ENCODE peak calls at places on chromosome 4, in ten cellular contexts. P, U, Z, I, C, X, R, M, J and A are unnamed samples.

GRCh38 chr4:15562114-15562513 is 92.4 kb downstream of the CC2D2A start:
- DNase-seq in R (no peak), M (no peak), Z (no peak), J (no peak), I (no peak), U (peak; percentile 37), X (no peak), P (no peak), C (no peak), A (no peak)

GRCh38 chr4:3293410-3294391 is 880 bp downstream of the RGS12 start:
- DNase-seq in I (peak; percentile 82), M (no peak), Z (no peak), C (no peak), R (no peak), P (no peak), J (peak; percentile 14), X (peak; percentile 23), U (no peak), A (no peak)

GRCh38 chr4:42078184-42078801 is 74.2 kb downstream of the BEND4 start:
- DNase-seq in R (no peak), J (no peak), U (no peak), I (no peak), Z (peak; percentile 32), X (no peak), M (peak; percentile 20), P (no peak), C (no peak), A (no peak)

GRCh38 chr4:100483796-100484195 is 34.0 kb downstream of the EMCN start:
- DNase-seq in U (no peak), M (no peak), J (no peak), Z (no peak), X (no peak), I (no peak), R (no peak), P (no peak), C (no peak), A (no peak)

GRCh38 chr4:30912098-30912719 is 192.0 kb downstream of the PCDH7 start:
- DNase-seq in X (no peak), M (no peak), R (no peak), U (peak; percentile 46), C (no peak), J (peak; percentile 45), Z (no peak), P (no peak), I (no peak), A (no peak)

GRCh38 chr4:41129128-41129754 is 85.1 kb downstream of the APBB2 start:
- DNase-seq in I (no peak), X (no peak), C (no peak), U (no peak), M (no peak), P (no peak), J (no peak), R (no peak), Z (no peak), A (no peak)

GRCh38 chr4:147526272-147526654 is 45.4 kb downstream of the EDNRA start:
- DNase-seq in R (no peak), J (no peak), P (peak; percentile 33), M (no peak), I (no peak), Z (no peak), U (no peak), C (no peak), X (peak; percentile 61), A (no peak)

GRCh38 chr4:25925486-25926201 is 11.6 kb downstream of the SMIM20 start:
- DNase-seq in C (no peak), J (peak; percentile 55), R (peak; percentile 35), I (no peak), Z (peak; percentile 49), U (peak; percentile 45), P (peak; percentile 65), X (peak; percentile 67), M (no peak), A (no peak)

GRCh38 chr4:183118585-183118984 is 19.5 kb downstream of the WWC2 start:
- DNase-seq in M (no peak), J (peak; percentile 68), R (no peak), I (no peak), Z (no peak), X (peak; percentile 90), P (peak; percentile 70), U (peak; percentile 87), C (no peak), A (no peak)

GRCh38 chr4:54539500-54540029 is 118.2 kb upstream of the KIT start:
- DNase-seq in R (no peak), P (peak; percentile 91), U (peak; percentile 46), J (peak; percentile 84), Z (no peak), M (no peak), X (peak; percentile 84), I (peak; percentile 86), C (no peak), A (no peak)

GRCh38 chr4:123193802-123194201 is 202.8 kb upstream of the SPRY1 start:
- DNase-seq in M (no peak), I (no peak), Z (no peak), J (no peak), X (no peak), P (no peak), R (no peak), C (no peak), U (no peak), A (no peak)

DNA sequence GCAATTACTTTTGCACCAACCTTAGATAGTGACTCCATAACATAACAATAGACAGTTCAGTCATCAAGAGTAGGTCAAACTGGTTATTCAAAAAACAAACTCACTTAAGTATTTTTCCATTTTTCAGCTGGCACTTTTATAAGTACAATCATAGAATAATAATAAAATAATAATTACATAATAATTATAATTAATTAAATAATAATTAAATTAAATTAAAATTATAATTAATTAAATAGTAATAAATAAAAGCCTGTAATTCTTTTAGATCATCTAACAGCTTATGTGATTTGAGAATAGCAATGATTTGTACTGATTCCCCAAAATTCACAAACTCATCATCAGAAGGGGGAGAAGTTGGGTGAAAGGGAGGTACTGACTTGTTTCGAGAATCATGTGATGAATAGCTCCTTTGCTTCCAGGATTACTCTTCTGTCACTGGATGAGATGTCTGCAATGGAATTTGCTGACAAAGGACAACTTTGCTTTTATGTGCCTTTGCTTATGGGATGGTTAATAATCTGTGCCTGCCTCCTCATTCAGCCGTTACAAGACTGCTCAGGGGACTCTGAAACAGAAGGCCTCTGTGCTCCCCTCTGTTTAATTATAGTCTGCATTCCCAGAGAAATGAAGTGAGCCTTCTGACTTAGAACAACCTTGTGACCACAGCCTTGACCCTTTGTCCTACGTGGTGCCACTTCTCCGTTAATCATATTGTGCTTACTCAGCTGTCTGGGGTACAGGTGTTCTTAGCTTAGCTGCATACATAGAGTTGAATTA is 104.7 kb upstream of the ENPEP start:
- DNase-seq in C (no peak), Z (no peak), U (no peak), M (no peak), X (no peak), I (no peak), R (no peak), P (no peak), J (no peak), A (peak; percentile 26)
- H3K9ac ChIP-seq in C (no peak overlapping the region), Z (no peak overlapping the region), U (no peak overlapping the region), M (no peak overlapping the region), X (no peak overlapping the region), I (no peak overlapping the region), R (no peak overlapping the region), P (no peak overlapping the region), J (no peak overlapping the region), A (no peak overlapping the region)

DNA sequence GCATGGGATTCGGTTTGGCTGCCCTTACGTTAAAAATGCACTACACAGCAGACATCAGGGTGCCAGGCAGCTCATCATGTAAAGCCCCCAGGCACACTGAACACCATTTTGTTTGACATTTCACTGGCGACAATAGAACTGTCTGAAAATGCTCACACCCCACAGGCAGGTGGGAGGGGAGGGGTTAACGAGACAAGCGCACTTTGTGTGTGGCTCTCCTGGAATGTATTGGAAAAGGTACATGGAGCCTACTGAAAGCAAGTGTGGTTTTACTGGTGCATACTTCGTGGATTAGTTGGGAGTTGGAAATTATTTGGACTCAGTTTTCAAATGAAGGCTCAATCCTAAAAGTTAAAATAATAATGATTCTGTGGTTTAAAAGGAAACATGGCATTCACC is 31.6 kb upstream of the PPARGC1A start:
- DNase-seq in X (no peak), U (no peak), R (no peak), P (peak; percentile 39), I (no peak), Z (no peak), C (no peak), J (no peak), M (no peak), A (no peak)
- H3K9ac ChIP-seq in X (no peak overlapping the region), U (no peak overlapping the region), R (no peak overlapping the region), P (no peak overlapping the region), I (peak overlapping the region; percentile 72), Z (no peak overlapping the region), C (no peak overlapping the region), J (no peak overlapping the region), M (no peak overlapping the region), A (no peak overlapping the region)

GRCh38 chr4:173214661-173215060 is 46.0 kb downstream of the GALNT7 start:
- DNase-seq in J (peak; percentile 68), Z (no peak), U (peak; percentile 17), C (no peak), M (no peak), R (no peak), I (no peak), X (no peak), P (no peak), A (no peak)

GRCh38 chr4:173217075-173217474 is 48.5 kb downstream of the GALNT7 start:
- DNase-seq in P (no peak), I (no peak), J (no peak), C (no peak), X (no peak), M (no peak), U (no peak), R (no peak), Z (no peak), A (no peak)

GRCh38 chr4:173217727-173218126 is 49.1 kb downstream of the GALNT7 start:
- DNase-seq in M (no peak), Z (no peak), X (no peak), J (peak; percentile 41), U (peak; percentile 83), I (no peak), P (no peak), C (no peak), R (no peak), A (no peak)

GRCh38 chr4:173214231-173214630 is 45.6 kb downstream of the GALNT7 start:
- DNase-seq in P (no peak), M (no peak), X (peak; percentile 74), I (no peak), C (no peak), J (no peak), U (no peak), Z (no peak), R (no peak), A (no peak)

GRCh38 chr4:173218411-173219125 is 50.0 kb downstream of the GALNT7 start:
- DNase-seq in R (peak; percentile 76), U (peak; percentile 73), X (peak; percentile 88), P (no peak), I (no peak), C (no peak), Z (no peak), M (no peak), J (peak; percentile 51), A (no peak)
- H3K9ac ChIP-seq in R (peak overlapping the region; percentile 40), U (no peak overlapping the region), X (no peak overlapping the region), P (no peak overlapping the region), I (no peak overlapping the region), C (no peak overlapping the region), Z (no peak overlapping the region), M (no peak overlapping the region), J (no peak overlapping the region), A (peak overlapping the region; percentile 8)

DNA sequence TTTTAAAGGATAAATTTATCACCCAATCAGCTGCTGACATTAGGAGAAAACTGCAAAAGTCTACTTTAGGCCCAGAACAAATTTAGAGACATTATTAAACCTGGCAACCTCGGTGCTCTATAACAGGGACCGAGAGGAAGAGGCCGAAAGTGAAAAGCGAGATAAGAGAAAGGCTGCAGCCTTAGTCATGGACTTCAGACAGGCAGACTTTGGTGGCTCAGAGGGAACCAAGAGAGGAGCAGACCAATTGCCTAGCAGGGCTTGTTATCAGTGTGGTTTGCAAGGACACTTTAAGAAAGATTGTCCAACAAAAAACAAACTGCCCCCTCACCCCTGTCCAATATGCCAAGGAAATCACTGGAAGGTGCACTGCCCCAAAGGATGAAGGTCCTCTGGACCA is 12.8 kb upstream of the UGT2B10 start:
- DNase-seq in M (no peak), Z (no peak), C (no peak), P (no peak), U (no peak), X (no peak), J (no peak), I (no peak), R (no peak), A (no peak)
- H3K9ac ChIP-seq in M (no peak overlapping the region), Z (no peak overlapping the region), C (no peak overlapping the region), P (no peak overlapping the region), U (no peak overlapping the region), X (no peak overlapping the region), J (no peak overlapping the region), I (no peak overlapping the region), R (no peak overlapping the region), A (no peak overlapping the region)